ENCODE peak calls at places on chromosomes 3 and 15, in seven cellular contexts. E is HCT116, K is astrocyte of the spinal cord, G is DND-41, D is frontal cortex, W is pancreas, R is HT1080. X is an unnamed sample.

GRCh38 chr3:146280859-146281258 is 30.0 kb upstream of the PLSCR4 start:
- DNase-seq in E (no peak), K (peak), G (no peak), D (no peak), W (no peak), R (no peak), X (no peak)

GRCh38 chr3:72248389-72248761 is 463.4 kb upstream of the PROK2 start:
- DNase-seq in E (no peak), K (no peak), G (no peak), D (no peak), W (no peak), R (no peak), X (no peak)

GRCh38 chr3:8767667-8768363 is 1.6 kb downstream of the OXTR start:
- DNase-seq in E (no peak), K (no peak), G (no peak), D (no peak), W (peak), R (no peak), X (no peak)

GRCh38 chr3:159824341-159824740 is 164.3 kb upstream of the IL12A start:
- DNase-seq in E (peak), K (peak), G (no peak), D (no peak), W (peak), R (peak), X (peak)

GRCh38 chr3:169710619-169711018 is 47.1 kb upstream of the MECOM start:
- DNase-seq in E (no peak), K (peak), G (no peak), D (no peak), W (no peak), R (peak), X (no peak)

GRCh38 chr3:23114479-23114878 is 88.6 kb upstream of the UBE2E2 start:
- DNase-seq in E (no peak), K (no peak), G (no peak), D (no peak), W (no peak), R (no peak), X (no peak)

GRCh38 chr3:84440306-84440705 is 518.5 kb upstream of the CADM2 start:
- DNase-seq in E (no peak), K (peak), G (no peak), D (no peak), W (no peak), R (no peak), X (no peak)

GRCh38 chr15:77497942-77498361 is 77.3 kb downstream of the HMG20A start:
- DNase-seq in E (no peak), K (peak), G (no peak), D (no peak), W (no peak), R (no peak), X (no peak)

GRCh38 chr3:117168896-117169295 is 459.3 kb downstream of the TUSC7 start:
- DNase-seq in E (no peak), K (no peak), G (no peak), D (no peak), W (no peak), R (no peak), X (no peak)

GRCh38 chr3:13308406-13308805 is 111.7 kb downstream of the NUP210 start:
- DNase-seq in E (peak), K (peak), G (peak), D (peak), W (peak), R (peak), X (peak)

GRCh38 chr15:75731248-75732100 is 18.8 kb upstream of the CSPG4 start:
- DNase-seq in E (no peak), K (no peak), G (peak), D (peak), W (no peak), R (peak), X (peak)

GRCh38 chr3:124381565-124382333 is 348.5 kb upstream of the UMPS start:
- DNase-seq in E (no peak), K (peak), G (no peak), D (no peak), W (no peak), R (no peak), X (no peak)

GRCh38 chr3:196740476-196741400 is 1.1 kb downstream of the PAK2 start:
- DNase-seq in E (no peak), K (peak), G (peak), D (no peak), W (no peak), R (peak), X (peak)

GRCh38 chr15:31265871-31266711 is 60.5 kb upstream of the KLF13 start:
- DNase-seq in E (no peak), K (no peak), G (peak), D (peak), W (no peak), R (no peak), X (no peak)

GRCh38 chr15:64110945-64111678 is 15.3 kb downstream of the SNX1 start:
- DNase-seq in E (no peak), K (no peak), G (no peak), D (no peak), W (no peak), R (no peak), X (peak)

GRCh38 chr3:61194892-61195538 is 56.2 kb downstream of the FHIT start:
- DNase-seq in E (no peak), K (no peak), G (no peak), D (no peak), W (no peak), R (no peak), X (no peak)

GRCh38 chr3:160125188-160125587 is 100.0 kb upstream of the C3orf80 start:
- DNase-seq in E (no peak), K (no peak), G (no peak), D (no peak), W (no peak), R (no peak), X (peak)

GRCh38 chr15:67066041-67067021 is 929 bp downstream of the SMAD3 start:
- DNase-seq in E (no peak), K (no peak), G (no peak), D (no peak), W (peak), R (no peak), X (peak)

GRCh38 chr15:69607101-69607500 is 154.5 kb downstream of the RPLP1 start:
- DNase-seq in E (no peak), K (no peak), G (no peak), D (no peak), W (peak), R (peak), X (no peak)

GRCh38 chr3:45413172-45413765 is 24.9 kb downstream of the LARS2 start:
- DNase-seq in E (no peak), K (no peak), G (no peak), D (no peak), W (no peak), R (no peak), X (no peak)

GRCh38 chr3:133268772-133269171 is 131.1 kb upstream of the BFSP2 start:
- DNase-seq in E (no peak), K (no peak), G (no peak), D (no peak), W (no peak), R (no peak), X (no peak)

GRCh38 chr3:185645596-185646381 is 59.7 kb downstream of the SENP2 start:
- DNase-seq in E (no peak), K (peak), G (no peak), D (no peak), W (no peak), R (no peak), X (no peak)

GRCh38 chr3:191492601-191493000 is 31.6 kb downstream of the PYDC2 start:
- DNase-seq in E (no peak), K (peak), G (no peak), D (no peak), W (no peak), R (peak), X (peak)

GRCh38 chr3:51311055-51311454 is 74.0 kb upstream of the MANF start:
- DNase-seq in E (peak), K (peak), G (no peak), D (no peak), W (no peak), R (peak), X (peak)

GRCh38 chr15:31004220-31004733 is 12.8 kb upstream of the MTMR10 start:
- DNase-seq in E (no peak), K (no peak), G (no peak), D (no peak), W (no peak), R (peak), X (peak)

GRCh38 chr3:15339001-15339400 is 6.6 kb upstream of the SH3BP5 start:
- DNase-seq in E (no peak), K (no peak), G (no peak), D (no peak), W (no peak), R (no peak), X (no peak)

GRCh38 chr3:42228796-42229195 is 37.2 kb downstream of the CCK start:
- DNase-seq in E (no peak), K (no peak), G (no peak), D (no peak), W (no peak), R (peak), X (peak)

GRCh38 chr15:31397851-31398661 is 71.4 kb downstream of the KLF13 start:
- DNase-seq in E (no peak), K (no peak), G (no peak), D (no peak), W (no peak), R (no peak), X (no peak)